ENCODE peak calls at places on chromosome 4, in eight cellular contexts. H is H7; R is nephron progenitor cell; D is stimulated activated CD4-positive, alpha-beta T cell treated with anti-CD3 and anti-CD28 coated beads, TNF-alpha, amount 100 ng/mL, for 1 hour; V is substantia nigra; Q is activated naive CD4-positive, alpha-beta T cell treated with anti-CD3 and anti-CD28 coated beads, Interleukin-2, amount 50 U/mL, for 16 hours; J is GM13977; P is SW480. C is an unnamed sample.

GRCh38 chr4:112296949-112297483 is at the start of gene ALPK1:
- DNase-seq in H (no peak), R (no peak), D (no peak), V (no peak), Q (no peak), J (no peak), P (peak; percentile 56), C (no peak)

GRCh38 chr4:148740701-148741100 is 298.5 kb upstream of the NR3C2 start:
- DNase-seq in H (no peak), R (no peak), D (no peak), V (no peak), Q (no peak), J (no peak), P (no peak), C (no peak)

GRCh38 chr4:104449537-104449936 is 45.2 kb downstream of the CXXC4 start:
- DNase-seq in H (no peak), R (no peak), D (no peak), V (no peak), Q (no peak), J (no peak), P (no peak), C (no peak)

GRCh38 chr4:20422398-20422797 is 170.7 kb downstream of the SLIT2 start:
- DNase-seq in H (peak; percentile 19), R (peak; percentile 59), D (no peak), V (peak; percentile 10), Q (peak; percentile 12), J (peak; percentile 22), P (peak; percentile 54), C (no peak)

GRCh38 chr4:15385928-15386327 is 41.9 kb upstream of the C1QTNF7 start:
- DNase-seq in H (no peak), R (no peak), D (no peak), V (no peak), Q (no peak), J (no peak), P (no peak), C (no peak)

GRCh38 chr4:151665022-151665421 is 95.8 kb downstream of the GATB start:
- DNase-seq in H (no peak), R (no peak), D (no peak), V (no peak), Q (no peak), J (no peak), P (no peak), C (no peak)

GRCh38 chr4:104815593-104816156 is 321.0 kb upstream of the CXXC4 start:
- DNase-seq in H (no peak), R (no peak), D (no peak), V (no peak), Q (no peak), J (no peak), P (no peak), C (no peak)

GRCh38 chr4:140330311-140330900 is 43.0 kb upstream of the SCOC start:
- DNase-seq in H (no peak), R (no peak), D (no peak), V (no peak), Q (no peak), J (no peak), P (peak; percentile 14), C (no peak)

GRCh38 chr4:74369860-74370259 is 4.9 kb downstream of the EREG start:
- DNase-seq in H (no peak), R (no peak), D (no peak), V (no peak), Q (no peak), J (no peak), P (no peak), C (no peak)

GRCh38 chr4:83217721-83218522 is 66.7 kb downstream of the COQ2 start:
- DNase-seq in H (no peak), R (no peak), D (no peak), V (no peak), Q (peak; percentile 48), J (peak; percentile 73), P (no peak), C (no peak)

GRCh38 chr4:7786517-7786916 is 153.1 kb downstream of the AFAP1 start:
- DNase-seq in H (no peak), R (no peak), D (no peak), V (no peak), Q (no peak), J (no peak), P (no peak), C (no peak)

GRCh38 chr4:71456841-71457240 is 118.0 kb downstream of the SLC4A4 start:
- DNase-seq in H (no peak), R (no peak), D (no peak), V (no peak), Q (no peak), J (no peak), P (no peak), C (no peak)

GRCh38 chr4:22410645-22411247 is 105.1 kb downstream of the ADGRA3 start:
- DNase-seq in H (peak; percentile 2), R (no peak), D (no peak), V (no peak), Q (no peak), J (peak; percentile 3), P (peak; percentile 31), C (no peak)

GRCh38 chr4:115720611-115721010 is 607.2 kb upstream of the NDST4 start:
- DNase-seq in H (no peak), R (no peak), D (no peak), V (no peak), Q (no peak), J (no peak), P (no peak), C (no peak)

GRCh38 chr4:8188085-8188484 is 11.0 kb upstream of the SH3TC1 start:
- DNase-seq in H (no peak), R (no peak), D (no peak), V (no peak), Q (no peak), J (no peak), P (no peak), C (no peak)

GRCh38 chr4:41590591-41590990 is 52.6 kb downstream of the LIMCH1 start:
- DNase-seq in H (no peak), R (no peak), D (no peak), V (no peak), Q (no peak), J (no peak), P (no peak), C (no peak)

GRCh38 chr4:98261291-98262271 is at the start of gene RAP1GDS1:
- DNase-seq in H (peak; percentile 93), R (no peak), D (peak; percentile 7), V (peak; percentile 64), Q (no peak), J (peak; percentile 20), P (peak; percentile 62), C (peak; percentile 37)

GRCh38 chr4:18938343-18939109 is 917.0 kb upstream of the LCORL start:
- DNase-seq in H (no peak), R (no peak), D (no peak), V (no peak), Q (no peak), J (no peak), P (no peak), C (no peak)

GRCh38 chr4:52846502-52846901 is 15.6 kb upstream of the RASL11B start:
- DNase-seq in H (no peak), R (no peak), D (no peak), V (no peak), Q (no peak), J (no peak), P (no peak), C (no peak)

GRCh38 chr4:15677507-15677988 is 4.1 kb upstream of the FAM200B start:
- DNase-seq in H (no peak), R (no peak), D (no peak), V (no peak), Q (no peak), J (no peak), P (peak; percentile 40), C (no peak)

GRCh38 chr4:101114936-101115372 is 232.4 kb downstream of the PPP3CA start:
- DNase-seq in H (no peak), R (no peak), D (no peak), V (no peak), Q (no peak), J (no peak), P (peak; percentile 87), C (no peak)

GRCh38 chr4:107552306-107552705 is 167.7 kb downstream of the PAPSS1 start:
- DNase-seq in H (no peak), R (no peak), D (no peak), V (no peak), Q (no peak), J (no peak), P (no peak), C (no peak)

GRCh38 chr4:99863804-99864203 is 30.4 kb downstream of the LAMTOR3 start:
- DNase-seq in H (no peak), R (no peak), D (no peak), V (no peak), Q (no peak), J (no peak), P (no peak), C (no peak)

GRCh38 chr4:55397521-55398321 is 2.0 kb downstream of the TMEM165 start:
- DNase-seq in H (no peak), R (peak; percentile 33), D (no peak), V (no peak), Q (no peak), J (no peak), P (no peak), C (no peak)

C was measured in esophagus squamous epithelium.